ENCODE peak calls at places on chromosomes 2 and 18, in four cellular contexts. N, M, R and H are unnamed samples.

GRCh38 chr2:9789371-9789770 is 53.9 kb upstream of the TAF1B start:
- DNase-seq in N (no peak), M (no peak), R (no peak), H (no peak)

GRCh38 chr2:71927757-71928715 is 219.6 kb downstream of the CYP26B1 start:
- DNase-seq in N (no peak), M (no peak), R (no peak), H (no peak)

GRCh38 chr2:196268538-196269338 is 97.4 kb upstream of the STK17B start:
- DNase-seq in N (no peak), M (no peak), R (no peak), H (peak; percentile 15)

GRCh38 chr2:195559431-195559914 is 97.6 kb upstream of the SLC39A10 start:
- DNase-seq in N (no peak), M (no peak), R (no peak), H (no peak)

GRCh38 chr2:231370749-231371429 is 24.6 kb upstream of the B3GNT7 start:
- DNase-seq in N (no peak), M (no peak), R (no peak), H (no peak)

GRCh38 chr2:37890893-37891495 is 34.1 kb upstream of the RMDN2 start:
- DNase-seq in N (peak; percentile 83), M (peak; percentile 59), R (peak; percentile 77), H (peak; percentile 79)

GRCh38 chr2:222752731-222753130 is 81.3 kb downstream of the MOGAT1 start:
- DNase-seq in N (no peak), M (no peak), R (no peak), H (no peak)

GRCh38 chr2:58376592-58376991 is 135.5 kb upstream of the FANCL start:
- DNase-seq in N (no peak), M (no peak), R (no peak), H (no peak)

GRCh38 chr2:16152928-16153753 is 212.8 kb downstream of the MYCN start:
- DNase-seq in N (no peak), M (no peak), R (no peak), H (no peak)

GRCh38 chr2:9758741-9759140 is 84.5 kb upstream of the TAF1B start:
- DNase-seq in N (no peak), M (no peak), R (no peak), H (peak; percentile 83)

GRCh38 chr18:304887-305529 is 37.2 kb upstream of the THOC1 start:
- DNase-seq in N (no peak), M (no peak), R (no peak), H (no peak)

GRCh38 chr2:105510761-105511669 is 112.2 kb upstream of the FHL2 start:
- DNase-seq in N (no peak), M (no peak), R (no peak), H (no peak)

GRCh38 chr18:2903006-2903405 is 56.2 kb downstream of the EMILIN2 start:
- DNase-seq in N (no peak), M (no peak), R (no peak), H (peak; percentile 71)

GRCh38 chr18:24553886-24554285 is 93.4 kb downstream of the HRH4 start:
- DNase-seq in N (no peak), M (no peak), R (no peak), H (no peak)

GRCh38 chr2:121480826-121481225 is 49.9 kb upstream of the RNU4ATAC start:
- DNase-seq in N (no peak), M (no peak), R (no peak), H (no peak)

GRCh38 chr18:62979172-62979571 is 263.8 kb downstream of the PHLPP1 start:
- DNase-seq in N (no peak), M (no peak), R (no peak), H (peak; percentile 50)

GRCh38 chr2:128644156-128644555 is 325.5 kb upstream of the HS6ST1 start:
- DNase-seq in N (no peak), M (no peak), R (peak; percentile 50), H (no peak)

GRCh38 chr2:85418132-85419008 is at the start of gene SH2D6:
- DNase-seq in N (peak; percentile 85), M (peak; percentile 70), R (peak; percentile 79), H (peak; percentile 92)

GRCh38 chr2:190180313-190181065 is 118.0 kb upstream of the MSTN start:
- DNase-seq in N (peak; percentile 73), M (no peak), R (peak; percentile 45), H (peak; percentile 71)

GRCh38 chr18:48543228-48543627 is 4.4 kb downstream of the CTIF start:
- DNase-seq in N (no peak), M (no peak), R (no peak), H (no peak)

GRCh38 chr2:175855794-175856453 is 146.1 kb downstream of the LNPK start:
- DNase-seq in N (no peak), M (no peak), R (no peak), H (peak; percentile 62)

GRCh38 chr2:200614249-200614648 is 28.4 kb downstream of the AOX1 start:
- DNase-seq in N (no peak), M (no peak), R (no peak), H (no peak)

GRCh38 chr2:221283896-221284295 is 288.2 kb downstream of the EPHA4 start:
- DNase-seq in N (no peak), M (no peak), R (no peak), H (no peak)

GRCh38 chr2:209556354-209556961 is 132.6 kb downstream of the MAP2 start:
- DNase-seq in N (no peak), M (no peak), R (no peak), H (no peak)

GRCh38 chr2:120934891-120935338 is 199.2 kb downstream of the GLI2 start:
- DNase-seq in N (no peak), M (peak; percentile 40), R (no peak), H (peak; percentile 70)

GRCh38 chr18:46755315-46756171 is 1.3 kb downstream of the ST8SIA5 start:
- DNase-seq in N (no peak), M (no peak), R (no peak), H (no peak)

GRCh38 chr18:38807915-38808314 is 1242.3 kb upstream of the CELF4 start:
- DNase-seq in N (no peak), M (no peak), R (no peak), H (no peak)

GRCh38 chr2:126029316-126029715 is 626.6 kb upstream of the GYPC start:
- DNase-seq in N (no peak), M (no peak), R (no peak), H (no peak)

GRCh38 chr18:13464432-13465125 is 246.0 kb downstream of the LDLRAD4 start:
- DNase-seq in N (no peak), M (no peak), R (no peak), H (peak; percentile 46)

GRCh38 chr2:186962085-186962747 is 113.2 kb upstream of the ZSWIM2 start:
- DNase-seq in N (no peak), M (no peak), R (no peak), H (no peak)

GRCh38 chr2:2251255-2251654 is 79.8 kb downstream of the MYT1L start:
- DNase-seq in N (no peak), M (no peak), R (no peak), H (no peak)

DNA sequence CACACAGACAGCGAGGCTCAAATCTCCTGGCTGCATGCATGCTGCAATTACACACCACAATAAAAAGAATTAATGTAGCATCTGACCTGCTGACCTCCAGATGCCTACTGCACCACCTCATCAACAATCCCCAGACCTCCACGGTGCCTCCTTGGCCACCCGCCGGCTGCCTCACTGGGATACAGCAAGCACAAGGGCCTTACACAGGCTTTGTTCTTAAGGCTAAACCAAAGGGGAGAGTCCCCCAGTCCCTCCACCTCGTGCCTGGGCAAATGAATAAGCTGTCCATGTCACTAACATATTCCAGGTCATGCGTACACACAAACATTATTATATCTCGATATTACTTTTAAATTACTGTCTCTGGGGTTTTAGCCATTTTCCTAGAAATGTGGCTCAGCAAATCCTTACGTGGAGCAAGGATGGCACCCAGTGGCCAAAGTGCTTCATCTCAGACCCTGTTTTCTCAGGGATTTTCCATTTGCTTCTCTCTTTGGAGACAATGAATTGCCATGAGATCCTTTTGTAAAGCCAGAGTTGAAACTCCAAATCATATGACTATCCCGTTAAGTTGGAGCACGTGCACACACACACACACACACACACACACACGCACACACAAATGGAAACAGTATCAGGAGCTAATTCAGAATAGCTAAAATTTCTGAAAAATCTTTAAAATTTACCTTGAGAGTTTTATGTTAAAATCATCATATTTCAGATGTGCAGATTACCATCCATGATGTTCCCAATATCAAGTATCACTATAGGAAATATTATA is 313.8 kb downstream of the PDE11A start:
- DNase-seq in N (peak; percentile 68), M (no peak), R (peak; percentile 31), H (peak; percentile 12)
- TF ChIP-seq CTCF in N (peak; percentile 66), M (no peak), R (peak; percentile 75), H (peak; percentile 46)

DNA sequence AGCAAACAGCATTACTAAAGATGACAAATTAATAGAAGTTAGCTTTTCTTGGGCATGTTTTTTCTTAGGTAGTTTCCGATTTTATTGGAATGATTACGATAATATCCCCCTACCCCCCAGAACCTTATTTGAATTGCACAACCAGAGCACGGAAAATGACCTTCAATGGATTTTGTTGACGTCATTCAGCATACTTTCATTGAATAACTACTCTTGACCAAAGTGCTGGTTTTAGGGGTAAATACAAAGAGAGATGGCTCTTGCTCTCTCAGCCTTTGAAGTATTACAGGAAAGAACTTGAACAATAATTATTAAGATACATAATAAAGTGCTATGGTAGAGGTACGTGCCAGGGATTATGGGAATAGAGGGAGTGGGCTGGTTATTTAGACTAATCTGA is 36.0 kb downstream of the VAPA start:
- DNase-seq in N (no peak), M (no peak), R (no peak), H (no peak)
- TF ChIP-seq CTCF in N (no peak), M (no peak), R (no peak), H (no peak)

DNA sequence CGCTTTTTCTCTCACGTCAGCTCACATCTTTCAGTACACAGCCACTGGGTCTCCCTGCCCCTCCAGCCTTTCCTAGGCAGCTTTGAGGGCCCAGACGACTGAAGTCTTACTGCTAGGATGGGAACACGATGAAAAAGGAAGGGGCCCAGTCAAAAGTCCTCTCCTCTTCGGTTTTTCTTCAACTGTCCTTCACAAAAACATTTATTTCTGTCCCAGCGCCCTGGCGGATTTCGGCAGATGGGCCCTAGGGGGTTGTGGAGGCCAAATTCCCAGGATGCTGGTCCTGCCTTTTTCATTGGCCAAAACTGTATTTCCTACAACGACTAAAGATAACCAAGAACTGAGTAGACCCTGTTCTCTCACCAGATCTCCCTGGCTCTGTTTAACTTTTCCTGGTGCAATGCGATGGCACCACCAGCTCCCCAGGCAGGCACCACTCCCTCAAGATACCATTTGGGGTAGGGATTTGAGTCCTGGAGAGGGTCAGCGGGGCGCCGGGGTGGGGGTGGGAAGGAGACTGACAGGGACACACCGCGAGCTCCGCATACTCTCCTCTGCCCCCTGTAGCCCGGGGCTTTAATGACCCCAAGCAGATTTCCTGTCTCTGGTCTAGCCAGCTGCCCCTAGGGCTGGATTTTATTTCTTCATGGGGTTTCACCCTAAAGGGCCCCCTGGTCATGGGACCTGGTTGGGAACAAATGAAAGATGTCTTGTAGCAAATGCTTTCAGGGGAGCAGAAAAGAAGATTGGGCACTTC is 7.4 kb downstream of the SIX2 start:
- DNase-seq in N (no peak), M (no peak), R (no peak), H (no peak)
- TF ChIP-seq CTCF in N (no peak), M (no peak), R (no peak), H (no peak)

GRCh38 chr2:179340678-179341077 is 76.0 kb upstream of the SESTD1 start:
- DNase-seq in N (no peak), M (no peak), R (no peak), H (no peak)
- TF ChIP-seq CTCF in N (no peak), M (no peak), R (no peak), H (peak; percentile 14)